ENCODE peak calls at places on chromosomes 3 and 15, in eight cellular contexts. G is tibial artery; L is neural progenitor cell; D is breast epithelium; F is HAP-1; K is CD4-positive, alpha-beta memory T cell; P is body of pancreas; B is fibroblast of lung. E is an unnamed sample.

GRCh38 chr3:41600616-41601015 is 361.3 kb downstream of the ULK4 start:
- DNase-seq in G (no peak), L (no peak), D (no peak), F (no peak), K (no peak), P (no peak), B (no peak), E (no peak)

GRCh38 chr3:188904670-188905069 is 267.1 kb upstream of the TPRG1 start:
- DNase-seq in G (no peak), L (no peak), D (no peak), F (no peak), K (no peak), P (no peak), B (peak; percentile 57), E (no peak)

GRCh38 chr3:62035664-62036063 is 337.7 kb downstream of the FEZF2 start:
- DNase-seq in G (no peak), L (no peak), D (no peak), F (no peak), K (no peak), P (no peak), B (no peak), E (no peak)

GRCh38 chr15:52261498-52262242 is 33.9 kb downstream of the MYO5C start:
- DNase-seq in G (peak; percentile 85), L (peak; percentile 89), D (no peak), F (peak; percentile 81), K (peak; percentile 50), P (peak; percentile 84), B (peak; percentile 79), E (no peak)

GRCh38 chr15:68830141-68830540 is 9.4 kb upstream of the ANP32A start:
- DNase-seq in G (no peak), L (no peak), D (no peak), F (no peak), K (no peak), P (no peak), B (no peak), E (no peak)

GRCh38 chr15:63439536-63440264 is 58.1 kb upstream of the CA12 start:
- DNase-seq in G (no peak), L (no peak), D (no peak), F (no peak), K (no peak), P (no peak), B (no peak), E (no peak)

GRCh38 chr3:143821862-143822261 is 26.4 kb downstream of the SLC9A9 start:
- DNase-seq in G (no peak), L (no peak), D (no peak), F (no peak), K (no peak), P (no peak), B (no peak), E (no peak)

GRCh38 chr3:69499899-69500316 is 114.0 kb upstream of the FRMD4B start:
- DNase-seq in G (peak; percentile 82), L (no peak), D (no peak), F (no peak), K (no peak), P (peak; percentile 55), B (peak; percentile 83), E (no peak)

GRCh38 chr3:67715911-67716310 is 61.5 kb upstream of the SUCLG2 start:
- DNase-seq in G (no peak), L (no peak), D (no peak), F (no peak), K (no peak), P (no peak), B (peak; percentile 2), E (no peak)

GRCh38 chr3:113132571-113132996 is 78.8 kb upstream of the BOC start:
- DNase-seq in G (no peak), L (no peak), D (no peak), F (no peak), K (no peak), P (no peak), B (peak; percentile 55), E (no peak)

GRCh38 chr3:187041362-187042061 is 97.8 kb downstream of the RPL39L start:
- DNase-seq in G (no peak), L (no peak), D (no peak), F (no peak), K (peak; percentile 87), P (no peak), B (no peak), E (no peak)

GRCh38 chr15:73596214-73596613 is 37.0 kb downstream of the NPTN start:
- DNase-seq in G (no peak), L (no peak), D (no peak), F (no peak), K (no peak), P (no peak), B (no peak), E (no peak)

GRCh38 chr3:110902453-110903085 is 169.0 kb upstream of the NECTIN3 start:
- DNase-seq in G (no peak), L (no peak), D (no peak), F (no peak), K (no peak), P (peak; percentile 53), B (no peak), E (no peak)

GRCh38 chr3:14301558-14301957 is 100.8 kb upstream of the SLC6A6 start:
- DNase-seq in G (peak; percentile 75), L (no peak), D (peak; percentile 65), F (no peak), K (no peak), P (no peak), B (peak; percentile 37), E (no peak)

GRCh38 chr15:39133201-39133600 is 447.7 kb upstream of the THBS1 start:
- DNase-seq in G (no peak), L (no peak), D (no peak), F (no peak), K (no peak), P (no peak), B (peak; percentile 92), E (no peak)

GRCh38 chr3:89419647-89420141 is 312.3 kb downstream of the EPHA3 start:
- DNase-seq in G (no peak), L (no peak), D (no peak), F (no peak), K (no peak), P (no peak), B (no peak), E (no peak)

GRCh38 chr3:51680663-51681230 is 9.7 kb downstream of the TEX264 start:
- DNase-seq in G (no peak), L (no peak), D (no peak), F (no peak), K (no peak), P (no peak), B (no peak), E (no peak)

DNA sequence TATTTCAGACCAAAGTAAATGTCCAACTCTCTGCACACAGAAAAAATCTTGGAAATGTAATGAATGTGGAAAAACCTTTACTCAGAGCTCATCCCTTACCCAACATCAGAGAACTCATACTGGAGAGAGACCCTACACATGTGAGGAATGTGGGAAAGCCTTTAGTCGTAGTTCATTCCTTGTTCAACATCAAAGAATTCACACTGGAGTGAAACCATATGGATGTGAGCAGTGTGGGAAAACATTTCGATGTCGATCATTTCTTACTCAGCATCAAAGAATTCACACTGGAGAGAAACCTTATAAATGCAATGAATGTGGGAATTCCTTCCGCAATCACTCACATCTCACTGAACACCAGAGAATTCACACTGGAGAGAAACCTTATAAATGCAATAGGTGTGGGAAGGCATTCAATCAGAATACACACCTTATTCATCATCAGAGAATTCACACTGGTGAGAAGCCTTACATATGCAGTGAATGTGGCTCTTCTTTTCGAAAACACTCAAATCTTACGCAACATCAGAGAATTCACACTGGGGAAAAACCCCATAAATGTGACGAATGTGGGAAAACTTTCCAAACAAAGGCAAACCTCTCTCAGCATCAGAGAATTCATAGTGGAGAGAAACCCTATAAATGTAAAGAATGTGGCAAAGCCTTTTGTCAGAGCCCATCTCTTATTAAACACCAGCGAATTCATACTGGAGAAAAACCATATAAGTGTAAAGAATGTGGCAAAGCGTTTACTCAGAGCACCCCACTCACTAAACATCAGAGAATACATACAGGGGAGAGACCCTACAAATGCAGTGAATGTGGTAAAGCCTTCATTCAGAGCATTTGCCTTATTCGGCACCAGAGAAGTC is 8.0 kb upstream of the ZNF501 start:
- DNase-seq in G (no peak), L (no peak), D (no peak), F (no peak), K (no peak), P (no peak), B (peak; percentile 33), E (no peak)
- H3K9me3 ChIP-seq in G (peaks cover 85% of the 10 kb centered on the region), L (peaks cover 42% of the 10 kb centered on the region), D (peaks cover 99% of the 10 kb centered on the region), F (peaks cover 16% of the 10 kb centered on the region), K (peaks cover 18% of the 10 kb centered on the region), P (no peaks in the 10 kb centered on the region), B (peaks cover 6% of the 10 kb centered on the region), E (peaks cover 51% of the 10 kb centered on the region)

DNA sequence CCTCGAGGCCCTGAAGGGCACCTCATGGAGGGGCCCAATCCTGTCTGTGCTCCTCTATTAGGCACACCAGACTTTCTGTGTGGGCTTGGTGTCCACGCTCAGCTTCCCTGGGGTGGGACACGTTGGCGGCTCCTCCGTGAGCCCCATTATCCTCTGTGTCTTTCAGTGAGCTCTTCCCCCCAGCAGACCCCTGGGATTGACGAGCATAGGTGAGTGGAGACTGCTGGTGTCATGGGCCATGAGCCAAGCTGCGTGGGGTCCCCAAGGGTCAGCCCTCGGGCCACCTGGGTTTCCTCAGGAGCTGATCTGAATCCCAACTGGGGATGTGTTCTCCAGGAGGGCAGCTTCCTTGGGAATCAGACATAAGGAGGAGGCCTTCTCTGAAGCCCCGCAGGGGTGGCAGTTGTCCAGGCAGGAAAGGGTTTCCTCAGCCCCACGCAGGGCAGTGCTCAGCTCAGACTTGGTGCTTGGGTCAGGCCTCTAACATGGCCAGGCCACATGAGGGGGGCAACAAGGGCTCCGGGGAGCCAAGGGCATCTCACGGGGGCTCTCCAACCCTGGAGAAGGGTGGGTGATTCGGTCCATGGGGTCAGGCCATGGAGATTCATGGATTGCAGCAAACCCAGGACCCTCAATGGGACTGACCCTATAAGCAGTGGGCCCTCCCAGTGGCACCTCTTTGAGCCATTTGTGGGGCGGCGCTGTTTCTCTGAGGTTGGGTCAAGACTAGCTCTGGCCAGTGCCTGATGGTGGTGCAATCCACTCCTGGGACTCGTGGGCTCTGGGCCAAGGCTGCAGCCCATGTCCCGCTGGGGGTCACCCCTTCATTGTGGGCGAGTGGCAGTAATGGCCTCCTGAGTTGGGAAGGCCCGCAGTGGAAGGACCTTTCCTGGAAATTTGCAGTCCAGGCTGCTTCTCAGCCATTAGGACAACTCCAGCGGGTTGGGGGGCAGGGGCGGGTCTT is 222.5 kb downstream of the SNRPN start:
- DNase-seq in G (no peak), L (no peak), D (peak; percentile 3), F (peak; percentile 3), K (no peak), P (no peak), B (no peak), E (no peak)
- H3K9me3 ChIP-seq in G (peaks cover 74% of the 10 kb centered on the region), L (no peaks in the 10 kb centered on the region), D (peaks cover 91% of the 10 kb centered on the region), F (no peaks in the 10 kb centered on the region), K (no peaks in the 10 kb centered on the region), P (no peaks in the 10 kb centered on the region), B (no peaks in the 10 kb centered on the region), E (no peaks in the 10 kb centered on the region)

GRCh38 chr3:149830902-149831301 is 17.9 kb downstream of the RNF13 start:
- DNase-seq in G (no peak), L (no peak), D (no peak), F (no peak), K (no peak), P (no peak), B (no peak), E (no peak)
- H3K9me3 ChIP-seq in G (no peaks in the 10 kb centered on the region), L (peaks cover 26% of the 10 kb centered on the region), D (peaks cover 33% of the 10 kb centered on the region), F (peaks cover 30% of the 10 kb centered on the region), K (no peaks in the 10 kb centered on the region), P (no peaks in the 10 kb centered on the region), B (no peaks in the 10 kb centered on the region), E (peaks cover 4% of the 10 kb centered on the region)

DNA sequence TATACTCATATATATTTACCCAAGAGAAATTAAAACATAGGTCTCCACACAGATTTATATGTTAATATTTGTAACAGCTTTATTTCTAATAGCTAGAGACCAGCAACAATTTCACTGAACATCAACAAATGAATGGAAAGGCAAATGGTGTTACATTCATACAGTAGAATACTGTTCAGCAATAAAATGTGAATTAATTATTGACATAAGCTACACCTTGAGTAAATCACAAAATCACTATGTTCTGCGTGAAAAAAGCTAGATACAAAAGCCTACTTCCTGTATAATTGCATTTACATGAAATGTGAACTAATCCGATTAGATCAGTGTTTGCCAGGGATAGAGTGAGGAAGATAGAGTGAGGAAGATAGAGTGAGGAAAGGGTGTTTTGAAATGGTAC is 945.7 kb downstream of the SQOR start:
- DNase-seq in G (no peak), L (no peak), D (no peak), F (no peak), K (no peak), P (no peak), B (no peak), E (no peak)
- H3K9me3 ChIP-seq in G (no peaks in the 10 kb centered on the region), L (no peaks in the 10 kb centered on the region), D (no peaks in the 10 kb centered on the region), F (no peaks in the 10 kb centered on the region), K (no peaks in the 10 kb centered on the region), P (no peaks in the 10 kb centered on the region), B (no peaks in the 10 kb centered on the region), E (no peaks in the 10 kb centered on the region)